ENCODE peak calls at places on chromosomes 3 and 15, in four cellular contexts. Q is naive B cell, C is IMR-90, S is pancreas. T is an unnamed sample.

GRCh38 chr3:172816281-172816680 is 65.8 kb downstream of the ECT2 start:
- DNase-seq in Q (no peak), S (no peak), C (no peak), T (no peak)

GRCh38 chr15:89912145-89912673 is 543 bp downstream of the ARPIN start:
- DNase-seq in S (peak), C (no peak), Q (no peak), T (no peak)

GRCh38 chr15:28023933-28024888 is 74.9 kb downstream of the OCA2 start:
- DNase-seq in C (no peak), Q (no peak), S (no peak), T (no peak)

GRCh38 chr3:169028716-169029115 is 634.8 kb downstream of the MECOM start:
- DNase-seq in C (no peak), S (no peak), Q (no peak), T (no peak)

GRCh38 chr3:5799421-5799820 is 611.9 kb downstream of the EDEM1 start:
- DNase-seq in C (no peak), Q (no peak), S (no peak), T (no peak)

GRCh38 chr3:160163259-160163878 is 61.9 kb upstream of the C3orf80 start:
- DNase-seq in Q (no peak), S (no peak), C (peak), T (no peak)

GRCh38 chr15:73319460-73320245 is 49.1 kb downstream of the HCN4 start:
- DNase-seq in S (no peak), C (no peak), Q (no peak), T (no peak)

GRCh38 chr3:142958707-142959106 is 4.8 kb downstream of the PAQR9 start:
- DNase-seq in S (no peak), C (peak), Q (no peak), T (no peak)

GRCh38 chr15:87527416-87527815 is 729.1 kb downstream of the NTRK3 start:
- DNase-seq in C (no peak), S (no peak), Q (no peak), T (no peak)

GRCh38 chr15:78951841-78952238 is 7.0 kb upstream of the CTSH start:
- DNase-seq in Q (no peak), S (no peak), C (peak), T (no peak)

GRCh38 chr3:36707623-36708409 is 56.5 kb downstream of the DCLK3 start:
- DNase-seq in C (peak), S (no peak), Q (no peak), T (no peak)

GRCh38 chr15:65054333-65055200 is 9.4 kb downstream of the SLC51B start:
- DNase-seq in S (peak), Q (peak), C (peak), T (peak)

GRCh38 chr15:73482184-73482583 is 39.2 kb downstream of the REC114 start:
- DNase-seq in C (no peak), S (no peak), Q (no peak), T (no peak)

GRCh38 chr3:128226186-128226725 is 73.0 kb downstream of the EEFSEC start:
- DNase-seq in C (no peak), Q (no peak), S (no peak), T (no peak)

GRCh38 chr15:90364251-90364650 is 12.2 kb downstream of the ZNF774 start:
- DNase-seq in S (no peak), C (peak), Q (no peak), T (no peak)

GRCh38 chr15:59420986-59421618 is 16.9 kb upstream of the FAM81A start:
- DNase-seq in S (no peak), C (peak), Q (no peak), T (no peak)

GRCh38 chr15:58771621-58772235 is 626 bp downstream of the MINDY2 start:
- DNase-seq in C (no peak), Q (no peak), S (peak), T (no peak)

GRCh38 chr15:69304176-69304533 is 5.4 kb downstream of the PAQR5 start:
- DNase-seq in S (peak), Q (no peak), C (peak), T (no peak)

GRCh38 chr3:126959921-126960603 is 22.9 kb upstream of the PLXNA1 start:
- DNase-seq in Q (no peak), S (peak), C (peak), T (no peak)

GRCh38 chr3:160999268-160999667 is 105.9 kb downstream of the B3GALNT1 start:
- DNase-seq in Q (no peak), S (no peak), C (no peak), T (no peak)

GRCh38 chr15:26674467-26674866 is 98.4 kb downstream of the GABRB3 start:
- DNase-seq in Q (no peak), C (no peak), S (no peak), T (no peak)

GRCh38 chr3:32238816-32239637 is 547 bp downstream of the CMTM8 start:
- DNase-seq in S (peak), Q (peak), C (peak), T (no peak)

GRCh38 chr15:47410243-47410642 is 307.1 kb upstream of the SEMA6D start:
- DNase-seq in Q (no peak), C (no peak), S (no peak), T (no peak)

GRCh38 chr15:40190591-40190990 is 29.7 kb downstream of the BUB1B start:
- DNase-seq in C (peak), S (no peak), Q (no peak), T (no peak)

GRCh38 chr15:92014461-92015030 is 161.0 kb downstream of the SLCO3A1 start:
- DNase-seq in C (no peak), Q (no peak), S (no peak), T (no peak)

GRCh38 chr3:122668930-122669730 is 11.5 kb upstream of the PARP14 start:
- DNase-seq in S (no peak), C (peak), Q (no peak), T (no peak)

GRCh38 chr15:20355256-20355868 is 186.2 kb downstream of the GOLGA6L6 start:
- DNase-seq in Q (no peak), C (no peak), S (no peak), T (no peak)

GRCh38 chr3:37668431-37668830 is 193.2 kb upstream of the CTDSPL start:
- DNase-seq in C (no peak), S (no peak), Q (no peak), T (no peak)

T was measured in GM18507.